ENCODE peak calls at places on chromosomes 2 and 18, in five cellular contexts. I is uterus; S is CD8-positive, alpha-beta T cell; C is kidney; R is occipital lobe. N is an unnamed sample.

GRCh38 chr2:230268606-230269222 is 43.2 kb downstream of the SP140 start:
- DNase-seq in I (no peak), S (no peak), C (no peak), R (no peak), N (peak; percentile 1)

GRCh38 chr2:204452464-204453023 is 92.7 kb upstream of the PARD3B start:
- DNase-seq in R (no peak), S (no peak), C (no peak), I (peak; percentile 42), N (peak; percentile 92)

GRCh38 chr2:105926960-105927678 is 182.4 kb downstream of the NCK2 start:
- DNase-seq in R (no peak), S (peak; percentile 51), I (no peak), C (no peak), N (no peak)

GRCh38 chr18:75898666-75899065 is 471.2 kb upstream of the SMIM21 start:
- DNase-seq in S (no peak), R (no peak), I (no peak), C (no peak), N (no peak)

GRCh38 chr2:174716785-174717184 is 47.5 kb downstream of the CHRNA1 start:
- DNase-seq in I (no peak), R (no peak), C (no peak), S (peak; percentile 15), N (no peak)

GRCh38 chr2:165874445-165875039 is 79.0 kb downstream of the TTC21B start:
- DNase-seq in I (no peak), C (no peak), R (no peak), S (no peak), N (peak; percentile 86)

GRCh38 chr2:192228685-192229084 is 34.0 kb upstream of the TMEFF2 start:
- DNase-seq in C (no peak), R (no peak), S (no peak), I (no peak), N (no peak)

GRCh38 chr18:58088723-58089074 is 44.7 kb downstream of the NEDD4L start:
- DNase-seq in R (no peak), S (no peak), C (no peak), I (no peak), N (no peak)

GRCh38 chr2:174787485-174788205 is 23.4 kb upstream of the CHRNA1 start:
- DNase-seq in S (no peak), I (no peak), C (no peak), R (peak; percentile 65), N (peak; percentile 99)

GRCh38 chr18:23231340-23232021 is 96.2 kb downstream of the CABLES1 start:
- DNase-seq in C (peak; percentile 84), S (peak; percentile 62), I (peak; percentile 72), R (peak; percentile 50), N (peak; percentile 82)